ENCODE peak calls at places on chromosome 4, in five cellular contexts. One of them, this sample, is unnamed.

GRCh38 chr4:95761441-95761840 is 78.5 kb upstream of the PDHA2 start:
- DNase-seq in kidney epithelial cell: peak; percentile 10
- DNase-seq in amniotic stem cell: peak; percentile 54
- DNase-seq in uterus: no peak
- DNase-seq in nephron progenitor cell: no peak
- DNase-seq in this sample: no peak

GRCh38 chr4:38145033-38145673 is 185.0 kb downstream of the PTTG2 start:
- DNase-seq in kidney epithelial cell: no peak
- DNase-seq in amniotic stem cell: no peak
- DNase-seq in uterus: no peak
- DNase-seq in nephron progenitor cell: no peak
- DNase-seq in this sample: no peak

GRCh38 chr4:179695175-179695574 is 2252.9 kb upstream of the AGA start:
- DNase-seq in kidney epithelial cell: peak; percentile 52
- DNase-seq in amniotic stem cell: peak; percentile 73
- DNase-seq in uterus: no peak
- DNase-seq in nephron progenitor cell: no peak
- DNase-seq in this sample: no peak

GRCh38 chr4:2685541-2685940 is 70.6 kb downstream of the TNIP2 start:
- DNase-seq in kidney epithelial cell: no peak
- DNase-seq in amniotic stem cell: no peak
- DNase-seq in uterus: no peak
- DNase-seq in nephron progenitor cell: no peak
- DNase-seq in this sample: no peak

GRCh38 chr4:10032625-10033024 is 11.3 kb upstream of the SLC2A9 start:
- DNase-seq in kidney epithelial cell: no peak
- DNase-seq in amniotic stem cell: no peak
- DNase-seq in uterus: no peak
- DNase-seq in nephron progenitor cell: no peak
- DNase-seq in this sample: no peak

GRCh38 chr4:40662962-40663604 is 33.4 kb upstream of the RBM47 start:
- DNase-seq in kidney epithelial cell: peak; percentile 75
- DNase-seq in amniotic stem cell: peak; percentile 64
- DNase-seq in uterus: no peak
- DNase-seq in nephron progenitor cell: no peak
- DNase-seq in this sample: peak; percentile 8

GRCh38 chr4:38034986-38035882 is 75.0 kb downstream of the PTTG2 start:
- DNase-seq in kidney epithelial cell: no peak
- DNase-seq in amniotic stem cell: peak; percentile 57
- DNase-seq in uterus: no peak
- DNase-seq in nephron progenitor cell: no peak
- DNase-seq in this sample: peak; percentile 13

GRCh38 chr4:74319506-74319905 is 11.2 kb downstream of the EPGN start:
- DNase-seq in kidney epithelial cell: no peak
- DNase-seq in amniotic stem cell: no peak
- DNase-seq in uterus: no peak
- DNase-seq in nephron progenitor cell: no peak
- DNase-seq in this sample: no peak

This sample was measured in NCI-H2107.